ENCODE peak calls at places on chromosomes 2 and 18, in seven cellular contexts. V, F, Q, K, N, X and J are unnamed samples. For H3K4me1, the result is how much of the 10 kb centered on the place peaks cover.

GRCh38 chr2:8494589-8494988 is 187.3 kb upstream of the ID2 start:
- DNase-seq in V (no peak), K (no peak), F (no peak), X (peak), Q (no peak), N (no peak), J (no peak)

GRCh38 chr2:179974743-179975142 is 32.4 kb downstream of the CWC22 start:
- DNase-seq in K (no peak), V (no peak), Q (no peak), N (no peak), F (no peak), X (no peak), J (no peak)

GRCh38 chr2:8571792-8572499 is 109.9 kb upstream of the ID2 start:
- DNase-seq in N (no peak), K (no peak), V (no peak), F (no peak), Q (no peak), X (no peak), J (no peak)

GRCh38 chr18:3323900-3324299 is 62.0 kb downstream of the MYL12B start:
- DNase-seq in V (no peak), N (no peak), X (no peak), K (no peak), Q (no peak), F (no peak), J (no peak)

GRCh38 chr2:203327582-203327917 is 644 bp upstream of the ABI2 start:
- DNase-seq in K (no peak), Q (peak), F (no peak), V (no peak), X (no peak), N (peak), J (no peak)

GRCh38 chr18:78980279-78980771 is 707 bp downstream of the SALL3 start:
- DNase-seq in X (no peak), Q (peak), N (no peak), V (no peak), K (no peak), F (no peak), J (no peak)

GRCh38 chr2:3662239-3662638 is 4.2 kb downstream of the ALLC start:
- DNase-seq in V (no peak), N (no peak), Q (no peak), X (no peak), F (no peak), K (no peak), J (no peak)

GRCh38 chr2:191385416-191386160 is 140.4 kb downstream of the MYO1B start:
- DNase-seq in F (no peak), X (no peak), Q (no peak), V (no peak), N (no peak), K (no peak), J (no peak)

GRCh38 chr2:14427982-14428567 is 204.4 kb upstream of the LRATD1 start:
- DNase-seq in Q (no peak), K (no peak), F (no peak), X (no peak), N (no peak), V (no peak), J (no peak)

GRCh38 chr2:222358876-222359275 is 60.1 kb upstream of the PAX3 start:
- DNase-seq in Q (no peak), V (no peak), X (no peak), F (no peak), N (no peak), K (no peak), J (no peak)

GRCh38 chr2:233404227-233404626 is 49.9 kb downstream of the DGKD start:
- DNase-seq in F (no peak), N (peak), Q (no peak), X (peak), V (no peak), K (peak), J (peak)

GRCh38 chr2:223918671-223919134 is 26.4 kb downstream of the WDFY1 start:
- DNase-seq in N (no peak), K (no peak), Q (no peak), X (no peak), V (no peak), F (no peak), J (no peak)

GRCh38 chr2:190478572-190478971 is 56.0 kb downstream of the NEMP2 start:
- DNase-seq in X (no peak), V (no peak), F (no peak), N (no peak), K (no peak), Q (no peak), J (no peak)

GRCh38 chr2:4190548-4190947 is 487.2 kb downstream of the DCDC2C start:
- DNase-seq in V (no peak), X (no peak), Q (no peak), N (no peak), F (no peak), K (no peak), J (no peak)

GRCh38 chr2:37575780-37576179 is 95.7 kb downstream of the CDC42EP3 start:
- DNase-seq in V (no peak), N (no peak), Q (no peak), F (no peak), K (no peak), X (no peak), J (no peak)

GRCh38 chr2:172442072-172442895 is 14.9 kb downstream of the ITGA6 start:
- DNase-seq in F (no peak), X (no peak), K (peak), Q (no peak), N (peak), V (no peak), J (no peak)

GRCh38 chr2:55454121-55454520 is 34.5 kb upstream of the CCDC88A start:
- DNase-seq in F (no peak), V (no peak), K (no peak), Q (no peak), X (no peak), N (no peak), J (no peak)

GRCh38 chr18:56124186-56124585 is 514.2 kb downstream of the TXNL1 start:
- DNase-seq in N (no peak), F (no peak), V (no peak), X (no peak), Q (no peak), K (no peak), J (no peak)

GRCh38 chr2:40451926-40452605 is at the start of gene SLC8A1:
- DNase-seq in X (peak), K (peak), Q (peak), V (peak), F (no peak), N (peak), J (peak)

GRCh38 chr2:204203704-204204103 is 267.1 kb downstream of the ICOS start:
- DNase-seq in N (no peak), K (no peak), Q (no peak), X (no peak), V (no peak), F (no peak), J (no peak)

GRCh38 chr18:28149810-28150420 is 27.0 kb downstream of the CDH2 start:
- DNase-seq in K (no peak), N (no peak), Q (no peak), V (peak), X (no peak), F (no peak), J (no peak)

GRCh38 chr2:99775585-99775984 is 285.8 kb upstream of the REV1 start:
- DNase-seq in Q (no peak), X (no peak), F (no peak), V (no peak), N (no peak), K (no peak), J (no peak)

GRCh38 chr2:56184500-56184996 is 758 bp downstream of the CCDC85A start:
- DNase-seq in F (no peak), Q (no peak), V (no peak), N (peak), K (peak), X (no peak), J (no peak)

GRCh38 chr2:227230151-227230550 is 65.7 kb downstream of the COL4A3 start:
- DNase-seq in Q (no peak), N (no peak), K (no peak), F (no peak), V (no peak), X (no peak), J (no peak)

GRCh38 chr2:34229998-34230397 is 630.9 kb upstream of the FAM98A start:
- DNase-seq in N (no peak), F (no peak), V (no peak), Q (no peak), K (no peak), X (no peak), J (no peak)

GRCh38 chr18:54684786-54685185 is 93.7 kb downstream of the DYNAP start:
- DNase-seq in X (no peak), F (no peak), K (peak), V (no peak), Q (peak), N (no peak), J (peak)

GRCh38 chr2:239326831-239327535 is 73.8 kb downstream of the HDAC4 start:
- DNase-seq in F (no peak), N (no peak), V (no peak), K (no peak), Q (no peak), X (no peak), J (peak)

GRCh38 chr2:37349376-37349775 is 4.9 kb downstream of the QPCT start:
- DNase-seq in K (peak), F (no peak), V (no peak), N (no peak), Q (no peak), X (no peak), J (no peak)

GRCh38 chr18:48956378-48956777 is 5.6 kb upstream of the SMAD7 start:
- DNase-seq in V (no peak), F (no peak), Q (no peak), K (no peak), N (no peak), X (no peak), J (no peak)

GRCh38 chr18:62396381-62396780 is 71.3 kb downstream of the TNFRSF11A start:
- DNase-seq in N (no peak), X (no peak), Q (no peak), F (no peak), K (no peak), V (no peak), J (no peak)

GRCh38 chr2:3633089-3633981 is 24.7 kb upstream of the ALLC start:
- DNase-seq in V (no peak), Q (no peak), N (no peak), F (no peak), K (no peak), X (peak), J (no peak)

GRCh38 chr18:48600746-48601090 is 61.9 kb downstream of the CTIF start:
- DNase-seq in Q (no peak), F (no peak), V (no peak), X (no peak), K (no peak), N (no peak), J (no peak)

GRCh38 chr18:54240629-54241107 is 16.2 kb upstream of the MBD2 start:
- DNase-seq in Q (no peak), F (no peak), K (no peak), V (no peak), N (no peak), X (no peak), J (no peak)

GRCh38 chr2:42048318-42049251 is 764 bp downstream of the PKDCC start:
- DNase-seq in X (no peak), V (peak), K (peak), F (no peak), N (no peak), Q (peak), J (no peak)

GRCh38 chr2:86621290-86621943 is 2.2 kb downstream of the RNF103 start:
- DNase-seq in Q (no peak), X (no peak), V (no peak), F (no peak), K (no peak), N (no peak), J (no peak)

GRCh38 chr2:3780477-3781402 is 77.4 kb downstream of the DCDC2C start:
- DNase-seq in V (peak), N (peak), Q (peak), K (peak), X (no peak), F (no peak), J (peak)

DNA sequence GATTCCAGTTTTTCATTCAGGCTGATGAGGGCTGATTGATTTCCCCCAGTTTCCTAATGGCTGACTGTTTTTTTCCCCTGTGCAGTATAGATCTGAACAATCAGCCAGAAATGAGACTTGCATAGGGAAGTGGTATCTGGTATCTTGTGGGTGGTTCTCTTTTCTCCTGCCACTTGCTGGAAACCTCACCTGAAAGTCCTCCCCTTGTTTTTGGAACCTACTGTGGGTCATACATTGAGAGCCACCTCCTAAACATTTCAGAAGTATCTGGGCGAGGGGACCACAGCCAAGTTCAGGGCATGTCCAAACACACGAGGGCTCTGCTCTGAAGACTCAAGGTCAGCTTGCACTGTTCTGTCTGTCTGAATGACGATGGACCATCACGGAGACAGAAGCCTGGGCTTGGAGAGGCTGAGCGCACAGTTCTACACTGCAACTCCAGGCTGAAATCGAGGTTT is 19.3 kb downstream of the ALPK2 start:
- DNase-seq in K (no peak), X (no peak), V (no peak), F (no peak), N (no peak), Q (no peak), J (no peak)
- H3K4me1 ChIP-seq in K (under half), X (under half), V (under half), F (under half), N (under half), Q (under half), J (under half)

GRCh38 chr2:116952254-116952653 is 862.2 kb upstream of the DDX18 start:
- DNase-seq in K (peak), N (no peak), F (no peak), V (no peak), Q (peak), X (no peak), J (no peak)
- TF ChIP-seq CTCF in K (peak), N (no peak), F (no peak), V (no peak), Q (no peak), X (no peak), J (peak)

GRCh38 chr18:46320928-46321855 is 217.0 kb downstream of the HAUS1 start:
- DNase-seq in X (no peak), F (no peak), N (no peak), V (no peak), K (no peak), Q (no peak), J (no peak)
- H3K4me1 ChIP-seq in X (under half), F (under half), N (under half), V (under half), K (under half), Q (under half), J (under half)

GRCh38 chr2:236580746-236581355 is 11.2 kb downstream of the ACKR3 start:
- DNase-seq in F (no peak), Q (no peak), N (no peak), X (no peak), K (no peak), V (no peak), J (no peak)
- TF ChIP-seq CTCF in F (no peak), Q (no peak), N (no peak), X (no peak), K (no peak), V (no peak), J (no peak)